ENCODE peak calls at places on chromosomes 12 and 14, in ten cellular contexts. A is BJ; J is SK-MEL-5; L is transverse colon; H is natural killer cell treated with Interleukin-12 subunit alpha and Interleukin-12 subunit beta and Interleukin-15 and Interleukin-18, amount 100 ng/mL, for 72 hours; S is HTR-8/SVneo; Z is KBM-7; U is stomach; R is colonic mucosa; G is Right ventricle myocardium inferior. T is an unnamed sample.

GRCh38 chr12:123264642-123265041 is 7.0 kb downstream of the CDK2AP1 start:
- DNase-seq in U (no peak), A (no peak), J (peak), S (no peak), H (no peak), L (no peak), R (no peak), G (no peak), Z (no peak), T (no peak)

GRCh38 chr14:34930591-34931069 is 52.2 kb upstream of the SRP54 start:
- DNase-seq in A (no peak), J (no peak), S (no peak), U (no peak), G (no peak), R (no peak), H (peak), Z (no peak), L (no peak), T (no peak)

GRCh38 chr12:122827258-122827657 is 8.0 kb upstream of the HIP1R start:
- DNase-seq in J (peak), A (no peak), R (no peak), S (no peak), H (no peak), Z (no peak), G (no peak), L (no peak), U (no peak), T (peak)

GRCh38 chr12:84964048-84964447 is 51.4 kb upstream of the SLC6A15 start:
- DNase-seq in S (no peak), G (no peak), U (no peak), J (no peak), H (no peak), A (no peak), R (no peak), Z (no peak), L (no peak), T (no peak)

GRCh38 chr14:51521764-51522163 is 129.9 kb upstream of the FRMD6 start:
- DNase-seq in U (no peak), S (no peak), J (no peak), L (no peak), H (no peak), A (peak), G (no peak), R (no peak), Z (no peak), T (no peak)

GRCh38 chr12:76739896-76740295 is 24.0 kb upstream of the ZDHHC17 start:
- DNase-seq in L (no peak), J (no peak), G (no peak), A (no peak), U (no peak), R (no peak), S (no peak), Z (no peak), H (no peak), T (no peak)

GRCh38 chr12:104859144-104859543 is 98.9 kb downstream of the SLC41A2 start:
- DNase-seq in U (no peak), A (peak), H (no peak), J (no peak), Z (no peak), S (no peak), G (no peak), L (no peak), R (no peak), T (no peak)

GRCh38 chr12:75364918-75365317 is 26.0 kb upstream of the GLIPR1L2 start:
- DNase-seq in A (peak), J (no peak), Z (peak), R (no peak), L (no peak), G (no peak), H (no peak), S (no peak), U (no peak), T (no peak)

GRCh38 chr12:116373610-116374606 is 96.4 kb upstream of the MED13L start:
- DNase-seq in L (no peak), J (no peak), G (no peak), Z (no peak), H (no peak), U (no peak), R (no peak), A (no peak), S (no peak), T (no peak)

GRCh38 chr12:129614221-129614885 is 289.5 kb downstream of the TMEM132D start:
- DNase-seq in G (no peak), Z (no peak), S (no peak), L (no peak), U (no peak), R (no peak), H (no peak), A (no peak), J (no peak), T (no peak)

GRCh38 chr12:96343347-96343954 is 56.8 kb downstream of the CDK17 start:
- DNase-seq in R (no peak), L (no peak), S (no peak), J (no peak), G (no peak), H (peak), U (no peak), Z (peak), A (no peak), T (no peak)

GRCh38 chr14:58784946-58785345 is 147.2 kb downstream of the DACT1 start:
- DNase-seq in U (no peak), A (no peak), S (no peak), H (no peak), L (no peak), G (no peak), R (no peak), Z (no peak), J (no peak), T (no peak)

GRCh38 chr12:16610006-16610520 is 4.1 kb upstream of the LMO3 start:
- DNase-seq in U (no peak), R (no peak), H (no peak), Z (no peak), J (no peak), A (no peak), G (no peak), S (no peak), L (no peak), T (no peak)